ENCODE peak calls at places on chromosomes 2 and 18, in eight cellular contexts. D is astrocyte of the spinal cord, E is glutamatergic neuron, X is psoas muscle, K is spleen, V is WERI-Rb-1, F is Caco-2, Z is upper lobe of right lung. O is an unnamed sample.

GRCh38 chr2:85611217-85611704 is 605 bp downstream of the C2orf68 start:
- DNase-seq in D (peak), E (no peak), X (no peak), K (no peak), V (no peak), F (no peak), Z (no peak), O (no peak)

GRCh38 chr18:38747153-38747552 is 1181.6 kb upstream of the CELF4 start:
- DNase-seq in D (no peak), E (no peak), X (no peak), K (no peak), V (no peak), F (no peak), Z (no peak), O (no peak)

GRCh38 chr2:66433945-66434678 is 813 bp upstream of the MEIS1 start:
- DNase-seq in D (peak), E (peak), X (peak), K (peak), V (peak), F (peak), Z (peak), O (peak)

GRCh38 chr2:15363142-15363541 is 198.0 kb downstream of the NBAS start:
- DNase-seq in D (peak), E (no peak), X (no peak), K (no peak), V (no peak), F (no peak), Z (no peak), O (no peak)

GRCh38 chr18:55407191-55407590 is 180.8 kb downstream of the TCF4 start:
- DNase-seq in D (no peak), E (no peak), X (no peak), K (no peak), V (no peak), F (no peak), Z (no peak), O (no peak)

GRCh38 chr2:216352653-216353270 is 19.5 kb downstream of the MARCHF4 start:
- DNase-seq in D (no peak), E (no peak), X (no peak), K (no peak), V (no peak), F (no peak), Z (no peak), O (no peak)

GRCh38 chr2:60551241-60552095 is 2.0 kb downstream of the BCL11A start:
- DNase-seq in D (peak), E (peak), X (no peak), K (peak), V (peak), F (no peak), Z (peak), O (no peak)

GRCh38 chr2:144241801-144242200 is 278.1 kb downstream of the ZEB2 start:
- DNase-seq in D (no peak), E (no peak), X (no peak), K (no peak), V (no peak), F (no peak), Z (no peak), O (no peak)

GRCh38 chr2:169712791-169713227 is 18.5 kb downstream of the PHOSPHO2 start:
- DNase-seq in D (no peak), E (no peak), X (no peak), K (no peak), V (no peak), F (no peak), Z (no peak), O (no peak)

GRCh38 chr18:48803518-48803917 is 147.2 kb downstream of the SMAD7 start:
- DNase-seq in D (no peak), E (peak), X (peak), K (peak), V (peak), F (no peak), Z (peak), O (peak)

GRCh38 chr2:71460595-71461303 is 7.4 kb downstream of the DYSF start:
- DNase-seq in D (peak), E (no peak), X (peak), K (no peak), V (peak), F (peak), Z (no peak), O (no peak)

GRCh38 chr2:110105183-110105582 is 10.4 kb downstream of the MALL start:
- DNase-seq in D (no peak), E (no peak), X (no peak), K (no peak), V (no peak), F (no peak), Z (no peak), O (no peak)

GRCh38 chr2:75537658-75538057 is 23.1 kb downstream of the EVA1A start:
- DNase-seq in D (no peak), E (no peak), X (no peak), K (no peak), V (no peak), F (no peak), Z (no peak), O (no peak)

GRCh38 chr18:45359275-45360009 is 255.8 kb upstream of the SLC14A2 start:
- DNase-seq in D (no peak), E (no peak), X (no peak), K (no peak), V (no peak), F (peak), Z (no peak), O (no peak)

GRCh38 chr18:2316686-2317308 is 254.5 kb downstream of the METTL4 start:
- DNase-seq in D (no peak), E (no peak), X (no peak), K (no peak), V (no peak), F (peak), Z (no peak), O (no peak)

GRCh38 chr2:40395169-40396023 is 56.5 kb downstream of the SLC8A1 start:
- DNase-seq in D (no peak), E (no peak), X (no peak), K (no peak), V (no peak), F (no peak), Z (no peak), O (no peak)

GRCh38 chr18:13225261-13225660 is 6.7 kb downstream of the LDLRAD4 start:
- DNase-seq in D (no peak), E (no peak), X (no peak), K (no peak), V (no peak), F (no peak), Z (no peak), O (no peak)

GRCh38 chr2:112645396-112646101 is at the start of gene SLC20A1:
- DNase-seq in D (peak), E (peak), X (peak), K (peak), V (peak), F (peak), Z (peak), O (peak)

GRCh38 chr2:69168950-69169695 is 156.1 kb downstream of the ANTXR1 start:
- DNase-seq in D (no peak), E (no peak), X (no peak), K (no peak), V (no peak), F (no peak), Z (no peak), O (no peak)

GRCh38 chr2:181805228-181806038 is 86.1 kb upstream of the ITPRID2 start:
- DNase-seq in D (peak), E (no peak), X (no peak), K (no peak), V (no peak), F (no peak), Z (no peak), O (no peak)

GRCh38 chr2:211514049-211514448 is 957.6 kb downstream of the CPS1 start:
- DNase-seq in D (no peak), E (no peak), X (no peak), K (no peak), V (no peak), F (no peak), Z (no peak), O (no peak)

GRCh38 chr2:6186332-6187100 is 494.3 kb downstream of the SOX11 start:
- DNase-seq in D (peak), E (no peak), X (no peak), K (no peak), V (no peak), F (peak), Z (no peak), O (no peak)

GRCh38 chr2:47941936-47942335 is 35.6 kb upstream of the FBXO11 start:
- DNase-seq in D (no peak), E (no peak), X (no peak), K (no peak), V (no peak), F (no peak), Z (no peak), O (no peak)

GRCh38 chr18:9838144-9838877 is 47.5 kb upstream of the TXNDC2 start:
- DNase-seq in D (peak), E (no peak), X (no peak), K (no peak), V (no peak), F (no peak), Z (peak), O (no peak)

GRCh38 chr2:148989882-148990493 is 48.5 kb upstream of the LYPD6B start:
- DNase-seq in D (peak), E (no peak), X (no peak), K (no peak), V (peak), F (peak), Z (no peak), O (no peak)

DNA sequence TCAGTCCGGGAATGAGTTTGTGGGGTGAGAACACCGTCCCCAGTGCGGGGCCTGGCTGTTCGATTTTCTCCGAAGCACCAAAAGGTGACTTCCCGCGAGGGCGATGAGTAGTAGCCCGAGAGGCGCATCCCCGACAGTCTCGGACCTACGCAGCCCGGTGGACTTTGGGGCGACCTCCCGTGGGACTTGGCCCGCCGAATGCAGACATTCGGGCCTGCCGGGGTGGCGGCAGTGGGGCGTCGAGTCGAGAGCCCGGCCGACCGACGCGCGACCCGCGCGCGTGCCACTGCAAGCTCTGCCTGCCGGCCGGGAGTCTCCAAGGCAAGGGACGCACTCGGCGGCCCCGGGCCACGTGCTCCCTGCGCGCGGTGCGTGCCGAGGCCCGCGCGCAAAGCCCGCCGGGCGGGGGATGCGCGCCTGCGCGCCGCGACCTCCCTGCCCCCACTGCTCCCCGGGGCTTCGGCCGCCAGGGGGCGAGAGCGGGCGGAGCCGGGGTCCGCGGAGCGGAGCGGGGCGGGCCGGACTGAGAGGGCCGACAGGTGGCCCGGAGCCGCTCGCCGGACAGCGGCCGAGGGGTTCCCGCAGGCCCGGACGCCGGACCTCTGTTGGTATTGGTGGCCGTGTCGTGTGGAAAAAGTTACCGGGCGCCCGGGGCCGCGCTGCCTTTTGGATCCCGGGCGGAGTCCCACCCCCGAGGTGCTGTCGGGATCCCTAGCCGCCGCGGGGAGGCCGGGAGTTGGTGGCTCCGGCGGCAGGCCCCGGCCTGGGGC is 1.8 kb downstream of the PTMA start:
- DNase-seq in D (peak), E (peak), X (peak), K (peak), V (peak), F (peak), Z (peak), O (no peak)
- TF ChIP-seq CTCF in D (peak), E (peak), X (peak), K (peak), V (peak), F (peak), Z (peak), O (peak)

GRCh38 chr18:12076424-12077140 is 17.1 kb upstream of the ANKRD62 start:
- DNase-seq in D (no peak), E (peak), X (peak), K (peak), V (no peak), F (peak), Z (peak), O (no peak)

GRCh38 chr18:12079504-12080237 is 14.0 kb upstream of the ANKRD62 start:
- DNase-seq in D (peak), E (peak), X (no peak), K (no peak), V (no peak), F (no peak), Z (no peak), O (no peak)

GRCh38 chr18:12074734-12075133 is 18.9 kb upstream of the ANKRD62 start:
- DNase-seq in D (no peak), E (no peak), X (no peak), K (no peak), V (no peak), F (no peak), Z (no peak), O (no peak)
- TF ChIP-seq CTCF in D (peak), E (no peak), X (peak), K (no peak), V (peak), F (no peak), Z (no peak), O (peak)

GRCh38 chr2:52976132-52976949 is 791.3 kb upstream of the CHAC2 start:
- DNase-seq in D (peak), E (no peak), X (no peak), K (no peak), V (peak), F (peak), Z (no peak), O (no peak)
- TF ChIP-seq CTCF in D (peak), E (no peak), X (no peak), K (no peak), V (peak), F (peak), Z (peak), O (peak)

DNA sequence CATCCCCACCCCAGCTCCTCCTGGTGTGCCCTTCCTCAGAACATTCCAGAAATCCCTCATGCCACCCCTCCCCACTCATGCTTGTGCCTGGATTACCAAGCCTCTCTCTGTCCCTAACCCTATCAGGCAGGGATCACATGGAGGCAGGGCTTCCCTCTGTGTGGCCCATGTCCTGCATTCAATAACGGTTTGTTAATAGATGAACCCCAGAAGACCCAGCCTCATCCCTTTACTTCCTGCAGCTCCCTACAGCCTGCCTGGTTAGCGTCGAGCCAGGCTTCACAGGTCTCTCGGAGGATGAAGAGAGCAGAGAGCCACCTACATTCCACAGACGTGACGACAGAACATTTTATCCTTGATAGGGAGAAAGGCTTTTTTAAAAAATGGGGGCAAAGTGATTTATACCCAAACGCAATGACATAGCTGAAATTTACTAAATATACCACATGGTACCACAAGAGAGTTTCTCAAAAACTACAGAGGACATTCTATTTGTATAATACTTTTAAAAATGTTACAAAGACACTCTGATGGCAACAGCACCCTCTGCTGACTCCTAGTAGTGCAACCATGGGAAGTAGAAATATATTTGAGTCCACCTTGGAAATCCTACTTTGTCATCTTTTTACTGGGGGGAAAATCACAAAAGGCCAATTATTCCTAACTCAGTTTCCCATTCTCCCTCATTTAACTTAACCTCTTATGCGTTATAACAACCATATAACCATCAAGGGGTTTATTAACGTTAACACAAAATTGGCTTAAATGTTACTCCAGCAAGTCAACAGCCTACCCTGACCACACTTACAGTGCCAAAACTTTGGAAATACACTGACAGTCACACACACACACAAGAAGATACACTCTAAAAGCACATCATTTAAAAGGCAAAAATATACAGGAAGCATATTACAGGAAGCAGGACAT is 30.7 kb downstream of the FBXO15 start:
- DNase-seq in D (peak), E (no peak), X (no peak), K (peak), V (no peak), F (no peak), Z (no peak), O (no peak)
- TF ChIP-seq CTCF in D (peak), E (peak), X (peak), K (peak), V (peak), F (peak), Z (peak), O (peak)

DNA sequence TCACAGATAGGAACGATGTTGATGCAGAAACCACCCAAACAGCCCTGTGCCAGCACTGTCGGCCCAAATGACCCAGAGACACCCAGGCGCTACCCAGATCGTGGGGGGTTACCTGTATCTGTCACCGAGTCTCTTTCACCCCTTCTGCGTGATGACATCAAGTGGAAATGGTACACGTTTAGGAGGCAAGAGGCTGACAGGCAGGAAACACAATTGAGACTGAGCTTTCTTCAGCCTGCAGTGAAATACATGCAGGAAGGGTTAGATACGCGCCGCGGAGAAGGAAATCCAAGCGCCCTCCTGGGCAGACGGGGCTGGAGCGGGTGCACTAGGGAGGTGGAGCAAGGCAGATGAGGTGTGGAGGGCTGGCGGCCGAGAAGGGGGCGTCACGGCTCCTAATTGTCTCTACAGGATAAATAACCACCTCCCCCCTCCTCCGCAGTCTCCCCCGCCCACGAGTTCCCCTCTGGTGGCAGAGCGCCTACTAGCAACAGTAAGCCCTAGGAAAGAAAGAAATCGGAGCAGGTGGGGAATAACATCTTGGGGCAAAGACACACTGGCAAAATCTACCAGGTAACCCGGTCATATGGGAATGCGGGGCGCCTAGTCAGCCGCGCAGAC is at the start of gene RNF152:
- DNase-seq in D (peak), E (peak), X (peak), K (no peak), V (peak), F (peak), Z (peak), O (no peak)
- TF ChIP-seq CTCF in D (no peak), E (no peak), X (no peak), K (no peak), V (peak), F (no peak), Z (no peak), O (peak)